ENCODE peak calls at places on chromosomes 16 and 17, in nine cellular contexts. S, I, V, E, Q, H, B, D and N are unnamed samples.

GRCh38 chr17:27285501-27285900 is 8.4 kb upstream of the WSB1 start:
- DNase-seq in S (no peak), I (no peak), V (no peak), E (no peak), Q (no peak), H (no peak), B (no peak), D (no peak), N (no peak)

GRCh38 chr17:41322264-41322902 is 6.9 kb upstream of the KRTAP17-1 start:
- DNase-seq in S (no peak), I (peak; percentile 81), V (peak; percentile 61), E (no peak), Q (peak; percentile 66), H (peak; percentile 39), B (no peak), D (no peak), N (peak; percentile 42)

GRCh38 chr16:9309844-9310243 is 218.4 kb downstream of the HAPSTR1 start:
- DNase-seq in S (no peak), I (no peak), V (no peak), E (no peak), Q (no peak), H (no peak), B (no peak), D (no peak), N (no peak)

GRCh38 chr16:50665128-50665878 is 15.8 kb downstream of the SNX20 start:
- DNase-seq in S (peak; percentile 64), I (peak; percentile 90), V (peak; percentile 69), E (peak; percentile 86), Q (peak; percentile 90), H (peak; percentile 89), B (peak; percentile 79), D (peak; percentile 48), N (peak; percentile 32)

GRCh38 chr16:85354623-85355514 is 242.6 kb upstream of the CIBAR2 start:
- DNase-seq in S (no peak), I (peak; percentile 71), V (peak; percentile 70), E (no peak), Q (no peak), H (no peak), B (peak; percentile 74), D (no peak), N (peak; percentile 84)

GRCh38 chr16:4336701-4337539 is 14.2 kb downstream of the PAM16 start:
- DNase-seq in S (no peak), I (no peak), V (no peak), E (no peak), Q (no peak), H (no peak), B (no peak), D (no peak), N (no peak)

GRCh38 chr17:83198366-83199341 is 119.2 kb downstream of the METRNL start:
- DNase-seq in S (no peak), I (no peak), V (no peak), E (peak; percentile 43), Q (no peak), H (no peak), B (peak; percentile 25), D (no peak), N (no peak)

GRCh38 chr17:28570716-28571254 is 539 bp downstream of the PIGS start:
- DNase-seq in S (peak; percentile 48), I (peak; percentile 57), V (no peak), E (peak; percentile 47), Q (peak; percentile 55), H (peak; percentile 74), B (peak; percentile 65), D (no peak), N (no peak)

GRCh38 chr16:6153901-6154300 is 1056.3 kb upstream of the EEF2KMT start:
- DNase-seq in S (no peak), I (no peak), V (no peak), E (no peak), Q (no peak), H (no peak), B (no peak), D (no peak), N (no peak)

GRCh38 chr17:40526668-40527067 is 25.2 kb upstream of the TNS4 start:
- DNase-seq in S (no peak), I (no peak), V (no peak), E (peak; percentile 66), Q (no peak), H (no peak), B (no peak), D (no peak), N (no peak)

GRCh38 chr16:19595043-19595767 is 39.7 kb downstream of the VPS35L start:
- DNase-seq in S (no peak), I (no peak), V (peak; percentile 83), E (peak; percentile 48), Q (no peak), H (no peak), B (no peak), D (no peak), N (peak; percentile 43)

GRCh38 chr16:34803683-34804416 is 1344.4 kb downstream of the TP53TG3F start:
- DNase-seq in S (no peak), I (no peak), V (no peak), E (peak; percentile 36), Q (no peak), H (peak; percentile 23), B (peak; percentile 25), D (no peak), N (no peak)

GRCh38 chr17:50687200-50688066 is 20.3 kb downstream of the ANKRD40 start:
- DNase-seq in S (no peak), I (peak; percentile 32), V (peak; percentile 62), E (no peak), Q (no peak), H (peak; percentile 74), B (no peak), D (no peak), N (no peak)

GRCh38 chr16:11992008-11992584 is 15.6 kb downstream of the SNX29 start:
- DNase-seq in S (no peak), I (peak; percentile 50), V (no peak), E (no peak), Q (no peak), H (no peak), B (no peak), D (no peak), N (no peak)